ENCODE peak calls at places on chromosomes 4 and X, in six cellular contexts. Y, S, I, H, T and D are unnamed samples.

GRCh38 chrX:71652405-71652804 is 14.9 kb upstream of the LOC101059915 start:
- DNase-seq in Y (no peak), S (no peak), I (peak; percentile 78), H (peak; percentile 57), T (no peak), D (no peak)

GRCh38 chr4:4633431-4633830 is 91.6 kb upstream of the STX18 start:
- DNase-seq in Y (no peak), S (no peak), I (no peak), H (no peak), T (no peak), D (no peak)

GRCh38 chr4:153451931-153452660 is 14.1 kb upstream of the TMEM131L start:
- DNase-seq in Y (peak; percentile 40), S (no peak), I (no peak), H (no peak), T (no peak), D (peak; percentile 49)

GRCh38 chr4:11463707-11464106 is 35.0 kb upstream of the HS3ST1 start:
- DNase-seq in Y (no peak), S (no peak), I (no peak), H (no peak), T (no peak), D (no peak)

GRCh38 chr4:74328501-74328900 is 20.2 kb downstream of the EPGN start:
- DNase-seq in Y (no peak), S (no peak), I (no peak), H (no peak), T (no peak), D (no peak)

GRCh38 chrX:45710081-45710801 is 509.6 kb upstream of the DIPK2B start:
- DNase-seq in Y (no peak), S (no peak), I (peak; percentile 38), H (peak; percentile 80), T (no peak), D (no peak)

GRCh38 chrX:7542566-7542965 is 300.4 kb upstream of the VCX start:
- DNase-seq in Y (no peak), S (no peak), I (no peak), H (no peak), T (no peak), D (no peak)

GRCh38 chrX:143094501-143095110 is 68.9 kb downstream of the SPANXN4 start:
- DNase-seq in Y (no peak), S (no peak), I (no peak), H (no peak), T (no peak), D (no peak)

GRCh38 chr4:169254546-169254983 is 16.2 kb downstream of the SH3RF1 start:
- DNase-seq in Y (no peak), S (no peak), I (no peak), H (peak; percentile 91), T (no peak), D (no peak)

GRCh38 chr4:121243476-121243875 is 79.4 kb upstream of the TNIP3 start:
- DNase-seq in Y (no peak), S (no peak), I (peak; percentile 37), H (peak; percentile 24), T (no peak), D (no peak)

GRCh38 chrX:46637937-46638336 is 64.4 kb downstream of the CHST7 start:
- DNase-seq in Y (no peak), S (no peak), I (no peak), H (no peak), T (no peak), D (no peak)

GRCh38 chr4:48681856-48682255 is 98.2 kb downstream of the FRYL start:
- DNase-seq in Y (no peak), S (no peak), I (peak; percentile 67), H (peak; percentile 57), T (no peak), D (no peak)

GRCh38 chr4:3756343-3757059 is 9.7 kb upstream of the ADRA2C start:
- DNase-seq in Y (no peak), S (no peak), I (no peak), H (no peak), T (no peak), D (no peak)

GRCh38 chrX:149871940-149872339 is 9.0 kb upstream of the MAGEA8 start:
- DNase-seq in Y (peak; percentile 34), S (no peak), I (peak; percentile 67), H (no peak), T (no peak), D (no peak)

GRCh38 chrX:20361890-20362262 is 95.2 kb upstream of the RPS6KA3 start:
- DNase-seq in Y (no peak), S (no peak), I (no peak), H (peak; percentile 54), T (no peak), D (no peak)

GRCh38 chr4:113869743-113870375 is 108.3 kb upstream of the CAMK2D start:
- DNase-seq in Y (no peak), S (no peak), I (peak; percentile 12), H (peak; percentile 18), T (no peak), D (no peak)

GRCh38 chrX:21658746-21659145 is 616 bp upstream of the KLHL34 start:
- DNase-seq in Y (no peak), S (no peak), I (peak; percentile 23), H (no peak), T (no peak), D (no peak)

GRCh38 chrX:154596290-154596929 is 11.5 kb downstream of the CTAG1A start:
- DNase-seq in Y (no peak), S (no peak), I (no peak), H (no peak), T (no peak), D (no peak)

GRCh38 chrX:136097871-136098805 is 49.2 kb upstream of the FHL1 start:
- DNase-seq in Y (no peak), S (no peak), I (no peak), H (no peak), T (no peak), D (no peak)

GRCh38 chrX:42385730-42386129 is 392.2 kb downstream of the PPP1R2C start:
- DNase-seq in Y (no peak), S (no peak), I (no peak), H (no peak), T (no peak), D (no peak)

GRCh38 chrX:20317873-20318272 is 51.2 kb upstream of the RPS6KA3 start:
- DNase-seq in Y (no peak), S (no peak), I (no peak), H (no peak), T (no peak), D (no peak)

GRCh38 chrX:148612431-148612830 is 112.0 kb downstream of the AFF2 start:
- DNase-seq in Y (no peak), S (no peak), I (no peak), H (no peak), T (no peak), D (no peak)

GRCh38 chr4:96352051-96352517 is 512.2 kb downstream of the PDHA2 start:
- DNase-seq in Y (no peak), S (no peak), I (peak; percentile 3), H (peak; percentile 23), T (no peak), D (no peak)

GRCh38 chrX:121121021-121121420 is 73.6 kb downstream of the GLUD2 start:
- DNase-seq in Y (no peak), S (no peak), I (no peak), H (no peak), T (no peak), D (no peak)

GRCh38 chrX:110395877-110396276 is 37.2 kb downstream of the RTL9 start:
- DNase-seq in Y (no peak), S (no peak), I (no peak), H (no peak), T (no peak), D (no peak)

GRCh38 chr4:8703401-8703696 is 110.8 kb downstream of the CPZ start:
- DNase-seq in Y (no peak), S (no peak), I (no peak), H (no peak), T (peak; percentile 40), D (no peak)

GRCh38 chrX:51862920-51863319 is 30.5 kb upstream of the MAGED1 start:
- DNase-seq in Y (no peak), S (no peak), I (no peak), H (no peak), T (no peak), D (no peak)

GRCh38 chrX:54358424-54359211 is 772 bp upstream of the WNK3 start:
- DNase-seq in Y (peak; percentile 37), S (peak; percentile 30), I (peak; percentile 30), H (peak; percentile 74), T (peak; percentile 75), D (peak; percentile 51)

GRCh38 chrX:106731590-106731989 is 5.1 kb downstream of the RNF128 start:
- DNase-seq in Y (no peak), S (no peak), I (no peak), H (no peak), T (no peak), D (no peak)

GRCh38 chr4:10092481-10093272 is 23.9 kb downstream of the WDR1 start:
- DNase-seq in Y (peak; percentile 44), S (peak; percentile 18), I (no peak), H (no peak), T (no peak), D (peak; percentile 53)

GRCh38 chr4:116628598-116628997 is 456.8 kb downstream of the TRAM1L1 start:
- DNase-seq in Y (no peak), S (no peak), I (no peak), H (no peak), T (no peak), D (no peak)

GRCh38 chr4:151409470-151410313 is 716 bp downstream of the FHIP1A start:
- DNase-seq in Y (peak; percentile 24), S (no peak), I (peak; percentile 8), H (no peak), T (no peak), D (peak; percentile 47)

GRCh38 chrX:80014141-80014940 is at the start of gene TBX22:
- DNase-seq in Y (no peak), S (no peak), I (no peak), H (no peak), T (no peak), D (no peak)

GRCh38 chr4:53800741-53801140 is 209.5 kb upstream of the LNX1 start:
- DNase-seq in Y (no peak), S (no peak), I (no peak), H (no peak), T (no peak), D (no peak)
- H3K27ac ChIP-seq in Y (no peak overlapping the region), S (no peak overlapping the region), I (no peak overlapping the region), H (no peak overlapping the region), T (no peak overlapping the region), D (no peak overlapping the region)

GRCh38 chr4:139756391-139757180 is 91.0 kb downstream of the MGST2 start:
- DNase-seq in Y (no peak), S (no peak), I (no peak), H (no peak), T (no peak), D (no peak)
- H3K27ac ChIP-seq in Y (no peak overlapping the region), S (no peak overlapping the region), I (no peak overlapping the region), H (no peak overlapping the region), T (no peak overlapping the region), D (no peak overlapping the region)

GRCh38 chr4:77167866-77168265 is 10.9 kb downstream of the CCNG2 start:
- DNase-seq in Y (no peak), S (no peak), I (no peak), H (no peak), T (no peak), D (no peak)
- H3K27ac ChIP-seq in Y (no peak overlapping the region), S (no peak overlapping the region), I (no peak overlapping the region), H (no peak overlapping the region), T (no peak overlapping the region), D (no peak overlapping the region)

DNA sequence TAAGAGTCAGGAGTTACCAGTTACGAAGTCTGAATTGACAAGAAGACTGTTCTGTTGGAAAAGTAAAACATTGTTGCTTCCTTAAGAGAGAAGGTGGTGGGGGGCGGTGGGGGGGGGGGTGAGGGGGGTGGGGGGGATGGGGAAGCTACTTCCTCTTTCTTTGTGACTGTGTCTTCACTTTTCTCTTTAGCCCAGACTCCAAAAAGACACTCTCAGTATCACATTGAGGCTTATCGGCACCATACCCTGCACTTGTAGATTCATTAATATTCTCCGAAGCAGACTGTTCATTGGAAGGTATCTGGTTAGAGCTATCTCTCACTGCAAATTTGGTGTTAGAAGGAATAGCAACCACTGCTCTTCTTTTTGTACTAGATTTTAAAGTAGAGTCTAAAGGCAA is 94.5 kb upstream of the IL13RA1 start:
- DNase-seq in Y (no peak), S (no peak), I (no peak), H (no peak), T (no peak), D (no peak)
- H3K27ac ChIP-seq in Y (no peak overlapping the region), S (no peak overlapping the region), I (no peak overlapping the region), H (no peak overlapping the region), T (no peak overlapping the region), D (no peak overlapping the region)